ENCODE peak calls at places on chromosome 10, in five cellular contexts. M is effector memory CD8-positive, alpha-beta T cell; C is left cardiac atrium; E is GM03348; H is activated CD4-positive, alpha-beta memory T cell treated with anti-CD3 and anti-CD28 coated beads, Interleukin-2, amount 10 ng/mL, durations not matched to agents 7 days and 5 days. D is an unnamed sample.

GRCh38 chr10:35794703-35795102 is 152.6 kb upstream of the FZD8 start:
- DNase-seq in M (no peak), C (peak), E (no peak), H (no peak), D (no peak)

GRCh38 chr10:77602231-77602912 is 35.2 kb downstream of the KCNMA1 start:
- DNase-seq in M (no peak), C (no peak), E (no peak), H (no peak), D (no peak)

GRCh38 chr10:64134676-64135075 is 613.5 kb downstream of the REEP3 start:
- DNase-seq in M (no peak), C (no peak), E (no peak), H (no peak), D (no peak)

GRCh38 chr10:124035928-124036558 is 57.4 kb downstream of the CHST15 start:
- DNase-seq in M (peak), C (peak), E (no peak), H (peak), D (peak)

GRCh38 chr10:34476607-34477006 is 338.5 kb downstream of the PARD3 start:
- DNase-seq in M (no peak), C (no peak), E (no peak), H (no peak), D (no peak)

GRCh38 chr10:132064082-132064755 is 1.5 kb upstream of the JAKMIP3 start:
- DNase-seq in M (no peak), C (no peak), E (no peak), H (no peak), D (no peak)

GRCh38 chr10:35875281-35875680 is 233.2 kb upstream of the FZD8 start:
- DNase-seq in M (no peak), C (no peak), E (no peak), H (no peak), D (no peak)

GRCh38 chr10:100470367-100470766 is 7.6 kb downstream of the WNT8B start:
- DNase-seq in M (no peak), C (no peak), E (no peak), H (no peak), D (no peak)

GRCh38 chr10:75350791-75351190 is 50.8 kb downstream of the ZNF503 start:
- DNase-seq in M (no peak), C (no peak), E (peak), H (no peak), D (no peak)

GRCh38 chr10:15313844-15314243 is 57.2 kb downstream of the FAM171A1 start:
- DNase-seq in M (no peak), C (peak), E (no peak), H (no peak), D (no peak)

GRCh38 chr10:67818323-67818722 is 19.7 kb downstream of the DNAJC12 start:
- DNase-seq in M (no peak), C (no peak), E (no peak), H (no peak), D (peak)

GRCh38 chr10:7195118-7195517 is 215.7 kb downstream of the SFMBT2 start:
- DNase-seq in M (no peak), C (no peak), E (no peak), H (no peak), D (no peak)